ENCODE peak calls at places on chromosomes 5 and 9, in four cellular contexts. U, P, T and K are unnamed samples.

GRCh38 chr9:75997196-75997595 is 106.7 kb downstream of the PCSK5 start:
- DNase-seq in U (no peak), P (no peak), T (no peak), K (no peak)

GRCh38 chr5:62960781-62961180 is 382.2 kb downstream of the LRRC70 start:
- DNase-seq in U (no peak), P (no peak), T (no peak), K (no peak)

GRCh38 chr5:155898284-155898683 is 428.7 kb upstream of the SGCD start:
- DNase-seq in U (no peak), P (no peak), T (no peak), K (no peak)

GRCh38 chr9:120839146-120839545 is 3.6 kb downstream of the PSMD5 start:
- DNase-seq in U (no peak), P (no peak), T (no peak), K (no peak)

GRCh38 chr5:172564187-172564586 is 76.9 kb upstream of the NEURL1B start:
- DNase-seq in U (no peak), P (no peak), T (no peak), K (no peak)

GRCh38 chr5:102018690-102019089 is 277.4 kb downstream of the SLCO4C1 start:
- DNase-seq in U (no peak), P (no peak), T (no peak), K (no peak)

GRCh38 chr9:120353501-120353900 is 226.5 kb downstream of the CDK5RAP2 start:
- DNase-seq in U (no peak), P (no peak), T (no peak), K (no peak)

GRCh38 chr9:126705311-126705766 is 91.6 kb downstream of the LMX1B start:
- DNase-seq in U (peak), P (peak), T (peak), K (no peak)

GRCh38 chr5:127909078-127909477 is 174.5 kb upstream of the SLC12A2 start:
- DNase-seq in U (no peak), P (no peak), T (peak), K (no peak)

GRCh38 chr9:76987594-76988200 is 31.8 kb upstream of the FOXB2 start:
- DNase-seq in U (no peak), P (no peak), T (peak), K (peak)

GRCh38 chr9:78775211-78775610 is 478.3 kb downstream of the PSAT1 start:
- DNase-seq in U (no peak), P (no peak), T (no peak), K (no peak)

GRCh38 chr5:143400541-143401252 is 2.8 kb downstream of the NR3C1 start:
- DNase-seq in U (peak), P (no peak), T (no peak), K (peak)

GRCh38 chr5:139593716-139594319 is 32.7 kb downstream of the UBE2D2 start:
- DNase-seq in U (no peak), P (no peak), T (peak), K (no peak)

GRCh38 chr9:135060461-135061116 is 26.9 kb upstream of the OLFM1 start:
- DNase-seq in U (no peak), P (no peak), T (no peak), K (no peak)

GRCh38 chr5:131067596-131067995 is 97.5 kb downstream of the HINT1 start:
- DNase-seq in U (no peak), P (no peak), T (no peak), K (no peak)

GRCh38 chr9:122949696-122950095 is 8.9 kb downstream of the RABGAP1 start:
- DNase-seq in U (no peak), P (no peak), T (no peak), K (no peak)

GRCh38 chr9:98916660-98917059 is 27.0 kb upstream of the COL15A1 start:
- DNase-seq in U (peak), P (no peak), T (no peak), K (no peak)

GRCh38 chr9:77883846-77884771 is 147.5 kb downstream of the GNAQ start:
- DNase-seq in U (no peak), P (no peak), T (no peak), K (no peak)

GRCh38 chr9:136283291-136284235 is 20.3 kb downstream of the CCDC187 start:
- DNase-seq in U (peak), P (peak), T (peak), K (peak)

GRCh38 chr9:107707419-107707837 is 217.9 kb upstream of the KLF4 start:
- DNase-seq in U (no peak), P (no peak), T (no peak), K (no peak)

GRCh38 chr9:127884427-127884911 is 7.0 kb upstream of the AK1 start:
- DNase-seq in U (no peak), P (no peak), T (no peak), K (no peak)

GRCh38 chr5:73692166-73692640 is 66.2 kb downstream of the ARHGEF28 start:
- DNase-seq in U (no peak), P (no peak), T (no peak), K (no peak)

GRCh38 chr5:73691301-73691700 is 65.3 kb downstream of the ARHGEF28 start:
- DNase-seq in U (no peak), P (no peak), T (no peak), K (no peak)

GRCh38 chr5:73692981-73693380 is 67.0 kb downstream of the ARHGEF28 start:
- DNase-seq in U (no peak), P (no peak), T (no peak), K (no peak)

GRCh38 chr5:73694089-73694488 is 68.1 kb downstream of the ARHGEF28 start:
- DNase-seq in U (no peak), P (no peak), T (no peak), K (no peak)

GRCh38 chr5:73693573-73694061 is 67.6 kb downstream of the ARHGEF28 start:
- DNase-seq in U (no peak), P (no peak), T (no peak), K (no peak)
- H3K27ac ChIP-seq in U (peak), P (no peak), T (no peak), K (no peak)

GRCh38 chr9:130053504-130054427 is at the start of gene GPR107:
- DNase-seq in U (peak), P (peak), T (peak), K (peak)

GRCh38 chr9:130053109-130053503 is 600 bp upstream of the GPR107 start:
- DNase-seq in U (no peak), P (no peak), T (no peak), K (no peak)

GRCh38 chr9:130049431-130050210 is 4.1 kb upstream of the GPR107 start:
- DNase-seq in U (no peak), P (no peak), T (no peak), K (no peak)

GRCh38 chr9:130050472-130050871 is 3.2 kb upstream of the GPR107 start:
- DNase-seq in U (no peak), P (no peak), T (no peak), K (no peak)

DNA sequence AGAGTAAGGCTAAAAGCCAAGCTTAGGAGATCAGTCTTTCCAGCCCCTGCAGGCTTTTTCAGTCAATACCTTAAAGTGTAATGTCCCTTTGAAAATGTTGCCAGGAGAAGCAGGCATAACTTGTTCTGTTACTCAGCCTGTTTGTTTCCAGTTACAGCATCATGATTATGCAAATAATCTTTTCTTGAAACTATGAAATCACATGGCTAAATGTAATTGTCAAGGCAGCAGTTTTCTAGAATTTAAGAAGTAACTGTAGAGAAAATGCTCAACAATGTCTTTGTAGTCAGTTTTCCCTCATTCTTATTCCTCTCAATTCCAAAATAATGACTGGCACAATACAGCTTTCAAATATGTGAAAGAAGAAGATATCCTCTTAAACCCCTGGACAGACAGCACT is 1.9 kb upstream of the GPR107 start:
- DNase-seq in U (no peak), P (no peak), T (no peak), K (no peak)
- H3K27ac ChIP-seq in U (peak), P (no peak), T (no peak), K (no peak)

GRCh38 chr5:78589928-78590327 is 58.6 kb downstream of the LHFPL2 start:
- DNase-seq in U (no peak), P (no peak), T (no peak), K (no peak)

GRCh38 chr5:78586251-78586650 is 62.3 kb downstream of the LHFPL2 start:
- DNase-seq in U (no peak), P (no peak), T (no peak), K (no peak)

GRCh38 chr5:78587775-78588291 is 60.7 kb downstream of the LHFPL2 start:
- DNase-seq in U (no peak), P (no peak), T (no peak), K (no peak)

GRCh38 chr5:78588517-78588916 is 60.1 kb downstream of the LHFPL2 start:
- DNase-seq in U (no peak), P (no peak), T (no peak), K (no peak)

DNA sequence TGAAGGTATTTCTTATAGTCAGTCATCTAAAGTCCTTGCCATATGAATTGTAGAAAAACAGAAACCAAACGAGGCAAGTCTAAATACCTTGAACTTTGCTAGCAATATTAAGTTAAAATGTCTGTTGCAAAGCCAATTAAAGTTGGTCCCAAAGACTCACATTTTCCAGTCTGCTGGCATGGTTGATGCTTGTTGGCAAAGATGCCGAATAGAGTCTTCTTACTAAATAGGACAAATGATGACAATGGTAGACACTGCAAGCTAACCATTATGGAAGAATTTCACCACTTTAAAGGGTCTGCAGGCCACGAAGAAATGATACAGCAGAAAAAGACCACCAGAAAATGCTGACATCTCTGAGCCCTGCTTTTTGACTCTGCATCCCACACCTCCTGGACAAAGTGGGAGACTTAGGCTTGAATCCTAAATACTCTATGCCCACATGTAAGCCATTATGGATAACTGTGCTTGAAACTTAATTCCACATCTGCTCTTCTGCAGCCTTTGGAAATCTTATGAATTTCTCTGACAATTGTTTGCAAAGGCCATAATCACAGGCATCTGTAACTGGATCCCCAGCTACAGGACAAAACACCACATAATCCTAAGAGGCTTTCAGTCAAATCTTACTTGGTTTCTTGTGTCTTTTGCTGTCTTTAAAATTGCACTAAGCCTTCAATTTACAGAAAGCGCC is 61.3 kb downstream of the LHFPL2 start:
- DNase-seq in U (no peak), P (no peak), T (no peak), K (no peak)
- H3K27ac ChIP-seq in U (no peak), P (no peak), T (no peak), K (peak)

DNA sequence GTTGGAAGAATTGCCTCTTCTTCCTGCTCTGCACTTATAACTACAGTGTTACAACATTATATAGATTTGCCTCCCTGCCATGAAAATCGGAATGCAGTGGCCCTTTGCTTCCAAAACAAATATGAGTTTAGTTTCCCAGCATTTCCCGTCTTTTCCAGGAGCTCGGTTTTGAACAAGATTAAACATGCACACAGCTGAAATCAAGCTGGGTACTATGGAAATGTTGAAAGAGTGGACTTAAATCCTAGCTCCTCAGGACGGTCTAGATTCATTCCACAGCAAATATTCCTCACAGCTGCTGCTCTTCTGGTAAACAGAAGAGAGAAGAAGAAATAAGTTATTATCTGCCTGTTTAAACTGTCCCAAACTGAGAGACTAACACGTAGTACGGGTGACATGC is 161.4 kb downstream of the PIK3R1 start:
- DNase-seq in U (no peak), P (no peak), T (no peak), K (no peak)
- H3K27ac ChIP-seq in U (no peak), P (no peak), T (no peak), K (no peak)

DNA sequence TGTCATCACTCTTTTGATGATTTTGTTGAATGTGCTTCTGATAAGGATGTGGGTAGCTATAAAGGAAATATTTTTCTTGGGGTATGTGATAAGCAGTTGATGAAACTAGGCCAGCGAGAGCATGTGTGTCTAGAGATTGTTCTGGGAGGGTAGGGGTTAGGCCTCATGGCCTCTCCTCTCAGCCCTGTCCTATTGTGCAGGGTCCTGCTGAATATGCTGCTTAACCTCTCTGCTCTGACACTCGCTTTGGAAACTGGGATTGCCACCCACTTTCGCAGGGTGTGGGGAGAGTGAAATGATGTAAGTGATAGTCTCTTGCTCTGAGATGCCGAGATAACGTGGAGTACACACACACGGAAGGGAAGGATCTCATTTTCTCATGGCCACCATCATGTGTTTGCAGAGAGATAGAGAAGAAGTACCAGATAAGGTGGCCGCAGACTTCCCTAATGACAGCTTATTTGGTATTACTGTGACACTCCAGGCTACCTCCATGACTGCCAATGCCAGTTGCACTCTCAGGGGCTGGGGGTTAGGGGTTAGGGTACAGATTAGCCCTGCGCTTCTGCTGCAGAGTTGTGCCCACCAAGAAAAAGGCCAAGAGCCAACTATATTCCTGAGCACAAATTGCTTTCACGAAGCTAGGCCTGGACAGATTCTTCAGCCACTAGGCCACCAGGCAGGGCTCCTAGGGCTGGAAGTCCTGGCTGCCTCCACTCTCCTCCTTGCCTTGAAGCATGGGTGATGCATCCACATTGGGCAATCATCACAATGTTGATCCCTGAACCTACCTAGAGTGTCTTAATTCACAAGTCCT is 25.2 kb upstream of the TNFAIP8 start:
- DNase-seq in U (no peak), P (no peak), T (no peak), K (no peak)
- H3K27ac ChIP-seq in U (no peak), P (peak), T (no peak), K (no peak)